ENCODE peak calls at places on chromosome 6, in five cellular contexts. B is HCEC 1CT; V is OCI-LY7; N is left ventricle myocardium superior; R is activated CD4-positive, alpha-beta T cell treated with anti-CD3 and anti-CD28 coated beads for 36 hours. W is an unnamed sample.

GRCh38 chr6:144909753-144910280 is 624.7 kb downstream of the UTRN start:
- DNase-seq in B (peak; percentile 20), V (no peak), N (no peak), R (no peak), W (no peak)

GRCh38 chr6:21352131-21352530 is 241.4 kb upstream of the SOX4 start:
- DNase-seq in B (no peak), V (no peak), N (no peak), R (no peak), W (no peak)

GRCh38 chr6:160063771-160064413 is 57.7 kb upstream of the SLC22A1 start:
- DNase-seq in B (no peak), V (no peak), N (no peak), R (no peak), W (no peak)

GRCh38 chr6:156779206-156780116 is 2.3 kb downstream of the ARID1B start:
- DNase-seq in B (peak; percentile 22), V (peak; percentile 80), N (peak; percentile 71), R (peak; percentile 78), W (no peak)

GRCh38 chr6:148443798-148444560 is 101.3 kb downstream of the SASH1 start:
- DNase-seq in B (no peak), V (no peak), N (no peak), R (no peak), W (no peak)

GRCh38 chr6:32692019-32692418 is 25.6 kb upstream of the HLA-DQB1 start:
- DNase-seq in B (no peak), V (peak; percentile 83), N (no peak), R (peak; percentile 80), W (no peak)

GRCh38 chr6:105482227-105482839 is 79.5 kb upstream of the PREP start:
- DNase-seq in B (no peak), V (no peak), N (peak; percentile 67), R (no peak), W (no peak)

GRCh38 chr6:70371454-70372105 is 41.7 kb upstream of the FAM135A start:
- DNase-seq in B (peak; percentile 93), V (peak; percentile 68), N (no peak), R (no peak), W (peak; percentile 40)

GRCh38 chr6:166770216-166771116 is 143.4 kb upstream of the RPS6KA2 start:
- DNase-seq in B (no peak), V (no peak), N (no peak), R (no peak), W (no peak)

GRCh38 chr6:18495236-18495635 is 108.1 kb downstream of the RNF144B start:
- DNase-seq in B (no peak), V (no peak), N (no peak), R (no peak), W (no peak)

GRCh38 chr6:126650931-126651330 is 311.0 kb downstream of the CENPW start:
- DNase-seq in B (peak; percentile 42), V (no peak), N (no peak), R (no peak), W (peak; percentile 33)

GRCh38 chr6:148565931-148566663 is 180.7 kb upstream of the UST start:
- DNase-seq in B (peak; percentile 93), V (no peak), N (no peak), R (peak; percentile 44), W (peak; percentile 95)

GRCh38 chr6:137046871-137047412 is 2.2 kb upstream of the IL20RA start:
- DNase-seq in B (no peak), V (no peak), N (no peak), R (no peak), W (no peak)

GRCh38 chr6:24568687-24569086 is 73.9 kb downstream of the ALDH5A1 start:
- DNase-seq in B (no peak), V (no peak), N (no peak), R (no peak), W (no peak)

GRCh38 chr6:11604836-11605506 is 67.4 kb downstream of the TMEM170B start:
- DNase-seq in B (no peak), V (no peak), N (no peak), R (no peak), W (no peak)

GRCh38 chr6:322205-322930 is 30.1 kb downstream of the DUSP22 start:
- DNase-seq in B (no peak), V (peak; percentile 72), N (no peak), R (no peak), W (no peak)

GRCh38 chr6:32151131-32151884 is 431 bp downstream of the PRRT1 start:
- DNase-seq in B (no peak), V (no peak), N (no peak), R (peak; percentile 13), W (no peak)

GRCh38 chr6:45791181-45791580 is 224.5 kb downstream of the CLIC5 start:
- DNase-seq in B (peak; percentile 64), V (no peak), N (no peak), R (no peak), W (no peak)

GRCh38 chr6:73854998-73855718 is 159.2 kb downstream of the CD109 start:
- DNase-seq in B (peak; percentile 63), V (peak; percentile 58), N (no peak), R (no peak), W (peak; percentile 35)

GRCh38 chr6:154218336-154218735 is 138.3 kb downstream of the IPCEF1 start:
- DNase-seq in B (no peak), V (no peak), N (no peak), R (peak; percentile 63), W (no peak)

GRCh38 chr6:16095180-16095579 is 33.7 kb upstream of the MYLIP start:
- DNase-seq in B (no peak), V (no peak), N (no peak), R (peak; percentile 22), W (no peak)

GRCh38 chr6:15410752-15411151 is 164.9 kb downstream of the JARID2 start:
- DNase-seq in B (no peak), V (no peak), N (no peak), R (no peak), W (no peak)

GRCh38 chr6:54710430-54710829 is 136.1 kb upstream of the FAM83B start:
- DNase-seq in B (no peak), V (no peak), N (no peak), R (no peak), W (no peak)

GRCh38 chr6:156880913-156881312 is 103.7 kb downstream of the ARID1B start:
- DNase-seq in B (no peak), V (no peak), N (peak; percentile 27), R (no peak), W (no peak)

GRCh38 chr6:168404560-168404959 is 36.4 kb upstream of the SMOC2 start:
- DNase-seq in B (no peak), V (no peak), N (no peak), R (no peak), W (no peak)

GRCh38 chr6:143759666-143760065 is 81.9 kb downstream of the PHACTR2 start:
- DNase-seq in B (peak; percentile 31), V (no peak), N (no peak), R (no peak), W (peak; percentile 7)

GRCh38 chr6:129677634-129678325 is 32.2 kb downstream of the ARHGAP18 start:
- DNase-seq in B (no peak), V (no peak), N (no peak), R (no peak), W (peak; percentile 36)

GRCh38 chr6:81214414-81215091 is 537.9 kb downstream of the TENT5A start:
- DNase-seq in B (no peak), V (no peak), N (no peak), R (no peak), W (no peak)

GRCh38 chr6:42007286-42007685 is 43.0 kb upstream of the TAF8 start:
- DNase-seq in B (no peak), V (peak; percentile 50), N (no peak), R (no peak), W (no peak)

GRCh38 chr6:116465246-116465645 is 4.1 kb downstream of the CALHM6 start:
- DNase-seq in B (no peak), V (peak; percentile 5), N (no peak), R (peak; percentile 34), W (no peak)

GRCh38 chr6:46781478-46782378 is 11.5 kb upstream of the MEP1A start:
- DNase-seq in B (peak; percentile 52), V (peak; percentile 72), N (no peak), R (peak; percentile 61), W (peak; percentile 61)

GRCh38 chr6:15709665-15710269 is 46.9 kb upstream of the DTNBP1 start:
- DNase-seq in B (no peak), V (no peak), N (no peak), R (no peak), W (no peak)

GRCh38 chr6:118288355-118289124 is 259.6 kb upstream of the PLN start:
- DNase-seq in B (peak; percentile 15), V (no peak), N (no peak), R (no peak), W (peak; percentile 52)

GRCh38 chr6:139644821-139645220 is 270.4 kb upstream of the CITED2 start:
- DNase-seq in B (no peak), V (no peak), N (peak; percentile 29), R (no peak), W (no peak)

GRCh38 chr6:132167966-132168365 is 216.8 kb upstream of the CCN2 start:
- DNase-seq in B (no peak), V (no peak), N (no peak), R (no peak), W (peak; percentile 15)

GRCh38 chr6:133306876-133307275 is 65.7 kb downstream of the EYA4 start:
- DNase-seq in B (no peak), V (no peak), N (no peak), R (no peak), W (no peak)

GRCh38 chr6:47086051-47086770 is 44.1 kb upstream of the ADGRF1 start:
- DNase-seq in B (no peak), V (no peak), N (no peak), R (no peak), W (no peak)

GRCh38 chr6:33712914-33713313 is 1.4 kb upstream of the UQCC2 start:
- DNase-seq in B (no peak), V (no peak), N (no peak), R (no peak), W (no peak)

GRCh38 chr6:112409311-112409710 is 62.2 kb downstream of the RFPL4B start:
- DNase-seq in B (peak; percentile 3), V (no peak), N (no peak), R (no peak), W (no peak)

W was measured in HT1080.